ENCODE peak calls at places on chromosomes 16 and 17, in eight cellular contexts. One of them, this sample, is unnamed.

GRCh38 chr17:45148183-45149036 is at the start of gene HEXIM1:
- DNase-seq in heart right ventricle: peak; percentile 99
- DNase-seq in activated gamma-delta T cell treated with Interleukin-2 at 50 U/mL for 16 hours: peak; percentile 98
- DNase-seq in DMS 273 treated with DMSO at 0.1 percent for 48 hours: peak; percentile 100
- DNase-seq in tibial artery: peak; percentile 100
- DNase-seq in WTC11: peak; percentile 99
- DNase-seq in smooth muscle cell of the brain vasculature: peak; percentile 99
- DNase-seq in AG10803: peak; percentile 100
- DNase-seq in this sample: peak; percentile 99

GRCh38 chr16:88296437-88297177 is 86.2 kb upstream of the ZNF469 start:
- DNase-seq in WTC11: no peak
- DNase-seq in smooth muscle cell of the brain vasculature: no peak
- DNase-seq in heart right ventricle: no peak
- DNase-seq in DMS 273 treated with DMSO at 0.1 percent for 48 hours: no peak
- DNase-seq in AG10803: no peak
- DNase-seq in tibial artery: no peak
- DNase-seq in activated gamma-delta T cell treated with Interleukin-2 at 50 U/mL for 16 hours: no peak
- DNase-seq in this sample: peak; percentile 19

GRCh38 chr16:55273959-55274358 is 50.0 kb upstream of the IRX6 start:
- DNase-seq in WTC11: no peak
- DNase-seq in heart right ventricle: no peak
- DNase-seq in smooth muscle cell of the brain vasculature: no peak
- DNase-seq in AG10803: no peak
- DNase-seq in DMS 273 treated with DMSO at 0.1 percent for 48 hours: no peak
- DNase-seq in activated gamma-delta T cell treated with Interleukin-2 at 50 U/mL for 16 hours: no peak
- DNase-seq in tibial artery: no peak
- DNase-seq in this sample: no peak

GRCh38 chr17:9307313-9307998 is 268.2 kb downstream of the STX8 start:
- DNase-seq in activated gamma-delta T cell treated with Interleukin-2 at 50 U/mL for 16 hours: no peak
- DNase-seq in WTC11: no peak
- DNase-seq in AG10803: peak; percentile 39
- DNase-seq in DMS 273 treated with DMSO at 0.1 percent for 48 hours: no peak
- DNase-seq in smooth muscle cell of the brain vasculature: no peak
- DNase-seq in heart right ventricle: no peak
- DNase-seq in tibial artery: no peak
- DNase-seq in this sample: no peak

GRCh38 chr16:1865902-1866690 is 5.9 kb downstream of the MEIOB start:
- DNase-seq in DMS 273 treated with DMSO at 0.1 percent for 48 hours: no peak
- DNase-seq in WTC11: no peak
- DNase-seq in smooth muscle cell of the brain vasculature: no peak
- DNase-seq in activated gamma-delta T cell treated with Interleukin-2 at 50 U/mL for 16 hours: no peak
- DNase-seq in tibial artery: no peak
- DNase-seq in heart right ventricle: no peak
- DNase-seq in AG10803: no peak
- DNase-seq in this sample: no peak

GRCh38 chr16:28321700-28322411 is 29.5 kb downstream of the SBK1 start:
- DNase-seq in DMS 273 treated with DMSO at 0.1 percent for 48 hours: no peak
- DNase-seq in WTC11: peak; percentile 79
- DNase-seq in smooth muscle cell of the brain vasculature: no peak
- DNase-seq in heart right ventricle: no peak
- DNase-seq in AG10803: peak; percentile 7
- DNase-seq in activated gamma-delta T cell treated with Interleukin-2 at 50 U/mL for 16 hours: no peak
- DNase-seq in tibial artery: no peak
- DNase-seq in this sample: peak; percentile 57

GRCh38 chr16:27514806-27515205 is 34.9 kb downstream of the GTF3C1 start:
- DNase-seq in tibial artery: no peak
- DNase-seq in smooth muscle cell of the brain vasculature: no peak
- DNase-seq in activated gamma-delta T cell treated with Interleukin-2 at 50 U/mL for 16 hours: no peak
- DNase-seq in AG10803: no peak
- DNase-seq in WTC11: no peak
- DNase-seq in heart right ventricle: peak; percentile 67
- DNase-seq in DMS 273 treated with DMSO at 0.1 percent for 48 hours: no peak
- DNase-seq in this sample: no peak

GRCh38 chr16:30439720-30440348 is 5.8 kb downstream of the SEPHS2 start:
- DNase-seq in AG10803: no peak
- DNase-seq in tibial artery: no peak
- DNase-seq in DMS 273 treated with DMSO at 0.1 percent for 48 hours: no peak
- DNase-seq in WTC11: no peak
- DNase-seq in heart right ventricle: no peak
- DNase-seq in smooth muscle cell of the brain vasculature: no peak
- DNase-seq in activated gamma-delta T cell treated with Interleukin-2 at 50 U/mL for 16 hours: no peak
- DNase-seq in this sample: no peak

GRCh38 chr16:49766280-49766679 is 89.6 kb downstream of the ZNF423 start:
- DNase-seq in heart right ventricle: no peak
- DNase-seq in smooth muscle cell of the brain vasculature: no peak
- DNase-seq in DMS 273 treated with DMSO at 0.1 percent for 48 hours: no peak
- DNase-seq in activated gamma-delta T cell treated with Interleukin-2 at 50 U/mL for 16 hours: no peak
- DNase-seq in AG10803: no peak
- DNase-seq in tibial artery: no peak
- DNase-seq in WTC11: no peak
- DNase-seq in this sample: no peak

GRCh38 chr17:12974319-12974661 is 43.5 kb downstream of the ELAC2 start:
- DNase-seq in AG10803: peak; percentile 22
- DNase-seq in DMS 273 treated with DMSO at 0.1 percent for 48 hours: no peak
- DNase-seq in activated gamma-delta T cell treated with Interleukin-2 at 50 U/mL for 16 hours: no peak
- DNase-seq in heart right ventricle: no peak
- DNase-seq in tibial artery: peak; percentile 44
- DNase-seq in WTC11: no peak
- DNase-seq in smooth muscle cell of the brain vasculature: no peak
- DNase-seq in this sample: no peak

GRCh38 chr16:3256876-3257465 is 538 bp upstream of the MEFV start:
- DNase-seq in WTC11: no peak
- DNase-seq in smooth muscle cell of the brain vasculature: no peak
- DNase-seq in heart right ventricle: no peak
- DNase-seq in DMS 273 treated with DMSO at 0.1 percent for 48 hours: no peak
- DNase-seq in activated gamma-delta T cell treated with Interleukin-2 at 50 U/mL for 16 hours: no peak
- DNase-seq in AG10803: peak; percentile 41
- DNase-seq in tibial artery: no peak
- DNase-seq in this sample: no peak

GRCh38 chr16:78918805-78919204 is 681.7 kb downstream of the MAF start:
- DNase-seq in WTC11: no peak
- DNase-seq in activated gamma-delta T cell treated with Interleukin-2 at 50 U/mL for 16 hours: no peak
- DNase-seq in tibial artery: no peak
- DNase-seq in AG10803: no peak
- DNase-seq in smooth muscle cell of the brain vasculature: no peak
- DNase-seq in heart right ventricle: no peak
- DNase-seq in DMS 273 treated with DMSO at 0.1 percent for 48 hours: no peak
- DNase-seq in this sample: no peak

GRCh38 chr17:42422412-42422957 is 571 bp downstream of the CAVIN1 start:
- DNase-seq in smooth muscle cell of the brain vasculature: no peak
- DNase-seq in AG10803: no peak
- DNase-seq in heart right ventricle: peak; percentile 54
- DNase-seq in DMS 273 treated with DMSO at 0.1 percent for 48 hours: no peak
- DNase-seq in WTC11: peak; percentile 53
- DNase-seq in tibial artery: peak; percentile 74
- DNase-seq in activated gamma-delta T cell treated with Interleukin-2 at 50 U/mL for 16 hours: no peak
- DNase-seq in this sample: peak; percentile 54

GRCh38 chr16:11011326-11011725 is 67.0 kb downstream of the CLEC16A start:
- DNase-seq in smooth muscle cell of the brain vasculature: no peak
- DNase-seq in heart right ventricle: no peak
- DNase-seq in DMS 273 treated with DMSO at 0.1 percent for 48 hours: no peak
- DNase-seq in activated gamma-delta T cell treated with Interleukin-2 at 50 U/mL for 16 hours: no peak
- DNase-seq in AG10803: no peak
- DNase-seq in WTC11: no peak
- DNase-seq in tibial artery: no peak
- DNase-seq in this sample: no peak

GRCh38 chr16:51084074-51084928 is 66.8 kb downstream of the SALL1 start:
- DNase-seq in activated gamma-delta T cell treated with Interleukin-2 at 50 U/mL for 16 hours: no peak
- DNase-seq in DMS 273 treated with DMSO at 0.1 percent for 48 hours: no peak
- DNase-seq in WTC11: no peak
- DNase-seq in AG10803: peak; percentile 5
- DNase-seq in smooth muscle cell of the brain vasculature: no peak
- DNase-seq in heart right ventricle: no peak
- DNase-seq in tibial artery: no peak
- DNase-seq in this sample: no peak

GRCh38 chr17:3913531-3914318 is 2.5 kb downstream of the P2RX1 start:
- DNase-seq in activated gamma-delta T cell treated with Interleukin-2 at 50 U/mL for 16 hours: peak; percentile 81
- DNase-seq in heart right ventricle: peak; percentile 86
- DNase-seq in DMS 273 treated with DMSO at 0.1 percent for 48 hours: no peak
- DNase-seq in AG10803: peak; percentile 56
- DNase-seq in tibial artery: peak; percentile 90
- DNase-seq in WTC11: peak; percentile 91
- DNase-seq in smooth muscle cell of the brain vasculature: no peak
- DNase-seq in this sample: peak; percentile 87

GRCh38 chr17:62888148-62888547 is 77.9 kb upstream of the TANC2 start:
- DNase-seq in heart right ventricle: no peak
- DNase-seq in smooth muscle cell of the brain vasculature: no peak
- DNase-seq in DMS 273 treated with DMSO at 0.1 percent for 48 hours: no peak
- DNase-seq in tibial artery: no peak
- DNase-seq in WTC11: no peak
- DNase-seq in activated gamma-delta T cell treated with Interleukin-2 at 50 U/mL for 16 hours: no peak
- DNase-seq in AG10803: no peak
- DNase-seq in this sample: no peak

GRCh38 chr17:77495575-77495974 is 354.8 kb downstream of the SEC14L1 start:
- DNase-seq in heart right ventricle: no peak
- DNase-seq in tibial artery: no peak
- DNase-seq in DMS 273 treated with DMSO at 0.1 percent for 48 hours: no peak
- DNase-seq in smooth muscle cell of the brain vasculature: no peak
- DNase-seq in AG10803: no peak
- DNase-seq in activated gamma-delta T cell treated with Interleukin-2 at 50 U/mL for 16 hours: no peak
- DNase-seq in WTC11: peak; percentile 4
- DNase-seq in this sample: peak; percentile 36

GRCh38 chr17:82188001-82188961 is 24.4 kb downstream of the CCDC57 start:
- DNase-seq in heart right ventricle: no peak
- DNase-seq in AG10803: no peak
- DNase-seq in WTC11: no peak
- DNase-seq in smooth muscle cell of the brain vasculature: no peak
- DNase-seq in tibial artery: no peak
- DNase-seq in activated gamma-delta T cell treated with Interleukin-2 at 50 U/mL for 16 hours: no peak
- DNase-seq in DMS 273 treated with DMSO at 0.1 percent for 48 hours: no peak
- DNase-seq in this sample: no peak

GRCh38 chr17:17524091-17524490 is 27.9 kb upstream of the RASD1 start:
- DNase-seq in WTC11: no peak
- DNase-seq in AG10803: no peak
- DNase-seq in activated gamma-delta T cell treated with Interleukin-2 at 50 U/mL for 16 hours: no peak
- DNase-seq in DMS 273 treated with DMSO at 0.1 percent for 48 hours: no peak
- DNase-seq in smooth muscle cell of the brain vasculature: no peak
- DNase-seq in heart right ventricle: no peak
- DNase-seq in tibial artery: no peak
- DNase-seq in this sample: no peak

GRCh38 chr16:25051446-25052160 is 36.4 kb upstream of the ARHGAP17 start:
- DNase-seq in activated gamma-delta T cell treated with Interleukin-2 at 50 U/mL for 16 hours: no peak
- DNase-seq in smooth muscle cell of the brain vasculature: no peak
- DNase-seq in WTC11: no peak
- DNase-seq in DMS 273 treated with DMSO at 0.1 percent for 48 hours: no peak
- DNase-seq in tibial artery: no peak
- DNase-seq in heart right ventricle: no peak
- DNase-seq in AG10803: peak; percentile 86
- DNase-seq in this sample: no peak